ENCODE peak calls at places on chromosomes 5 and 9, in eight cellular contexts. N, Y, H, F, P, W, A and U are unnamed samples.
A peak's percentile ranks its signal among the peaks of the same experiment; 100 is the strongest.

GRCh38 chr5:7094626-7095025 is 301.3 kb upstream of the ADCY2 start:
- DNase-seq in H (peak; percentile 59), F (no peak), A (no peak), W (no peak), P (no peak), N (no peak), Y (no peak), U (no peak)

GRCh38 chr9:81559741-81560140 is 129.6 kb downstream of the TLE1 start:
- DNase-seq in A (no peak), P (peak; percentile 93), W (no peak), F (no peak), Y (no peak), H (no peak), N (no peak), U (no peak)

GRCh38 chr5:31161772-31162171 is 31.7 kb upstream of the CDH6 start:
- DNase-seq in Y (no peak), P (no peak), W (no peak), F (no peak), A (no peak), H (peak; percentile 19), N (no peak), U (no peak)

GRCh38 chr5:87029951-87030350 is 237.7 kb upstream of the RASA1 start:
- DNase-seq in F (no peak), Y (no peak), W (no peak), P (no peak), H (no peak), N (no peak), A (no peak), U (no peak)

GRCh38 chr9:16030513-16031185 is 477.8 kb downstream of the CCDC171 start:
- DNase-seq in W (no peak), Y (no peak), H (no peak), N (no peak), A (no peak), P (peak; percentile 92), F (no peak), U (no peak)

GRCh38 chr5:141958113-141958512 is at the start of gene PCDH12:
- DNase-seq in H (no peak), A (no peak), W (no peak), P (no peak), Y (no peak), N (no peak), F (no peak), U (no peak)

GRCh38 chr9:79551586-79551985 is 20.2 kb upstream of the TLE4 start:
- DNase-seq in P (no peak), N (no peak), A (no peak), F (no peak), W (no peak), H (no peak), Y (no peak), U (no peak)

GRCh38 chr5:169344629-169345028 is 43.7 kb upstream of the SLIT3 start:
- DNase-seq in H (no peak), Y (no peak), P (peak; percentile 88), N (no peak), A (no peak), F (no peak), W (no peak), U (no peak)

GRCh38 chr9:84239341-84239740 is 101.2 kb downstream of the SLC28A3 start:
- DNase-seq in F (no peak), N (no peak), Y (no peak), H (no peak), A (no peak), P (peak; percentile 16), W (no peak), U (no peak)

GRCh38 chr5:147396070-147396469 is 113.8 kb downstream of the DPYSL3 start:
- DNase-seq in H (no peak), Y (no peak), W (no peak), P (no peak), N (peak; percentile 84), F (peak; percentile 84), A (no peak), U (no peak)

GRCh38 chr9:37663926-37664325 is 13.2 kb downstream of the FRMPD1 start:
- DNase-seq in F (no peak), W (no peak), N (no peak), P (no peak), Y (no peak), H (no peak), A (no peak), U (no peak)

GRCh38 chr5:32710335-32710858 is 724 bp upstream of the NPR3 start:
- DNase-seq in Y (no peak), F (no peak), A (no peak), P (no peak), W (no peak), H (peak; percentile 12), N (no peak), U (no peak)

GRCh38 chr5:72288923-72289322 is 31.1 kb downstream of the MRPS27 start:
- DNase-seq in H (no peak), P (no peak), Y (no peak), N (no peak), A (no peak), F (no peak), W (no peak), U (no peak)

GRCh38 chr9:92608221-92609141 is 61.5 kb downstream of the IPPK start:
- DNase-seq in P (peak; percentile 43), H (no peak), W (no peak), F (no peak), Y (no peak), A (no peak), N (no peak), U (peak; percentile 76)

GRCh38 chr5:115465416-115465815 is 79.2 kb downstream of the FEM1C start:
- DNase-seq in N (no peak), A (no peak), H (no peak), F (no peak), W (no peak), Y (no peak), P (peak; percentile 32), U (no peak)

GRCh38 chr5:34469971-34470370 is 186.2 kb upstream of the RAI14 start:
- DNase-seq in P (no peak), A (no peak), H (no peak), Y (no peak), N (no peak), F (no peak), W (no peak), U (no peak)

GRCh38 chr5:27568811-27569210 is 530.4 kb upstream of the CDH9 start:
- DNase-seq in N (no peak), P (no peak), Y (no peak), A (no peak), F (no peak), W (no peak), H (no peak), U (no peak)

GRCh38 chr5:27947088-27947487 is 908.7 kb upstream of the CDH9 start:
- DNase-seq in Y (no peak), W (no peak), A (no peak), F (no peak), P (no peak), N (no peak), H (no peak), U (no peak)

GRCh38 chr9:97237311-97237786 is 70.1 kb upstream of the CCDC180 start:
- DNase-seq in Y (no peak), W (no peak), H (peak; percentile 16), P (no peak), A (no peak), N (no peak), F (no peak), U (no peak)

GRCh38 chr9:72089461-72090130 is 29.2 kb upstream of the C9orf57 start:
- DNase-seq in N (no peak), F (no peak), P (no peak), Y (no peak), W (no peak), A (no peak), H (no peak), U (no peak)

GRCh38 chr9:7366121-7366520 is 433.5 kb downstream of the DMAC1 start:
- DNase-seq in H (no peak), Y (no peak), N (no peak), P (peak; percentile 28), A (no peak), F (no peak), W (no peak), U (no peak)

GRCh38 chr5:140145818-140146522 is 20.2 kb downstream of the IGIP start:
- DNase-seq in W (peak; percentile 84), A (peak; percentile 48), Y (peak; percentile 29), H (peak; percentile 69), P (peak; percentile 73), F (peak; percentile 79), N (no peak), U (peak; percentile 80)

GRCh38 chr5:138950411-138951011 is 75.4 kb upstream of the LRRTM2 start:
- DNase-seq in A (no peak), Y (no peak), W (no peak), P (no peak), F (no peak), N (no peak), H (no peak), U (no peak)

GRCh38 chr9:134187110-134187531 is 22.8 kb upstream of the RNU6ATAC start:
- DNase-seq in N (peak; percentile 59), P (no peak), Y (no peak), H (no peak), F (peak; percentile 53), A (no peak), W (peak; percentile 39), U (peak; percentile 41)

GRCh38 chr9:107312651-107313050 is 29.6 kb downstream of the RAD23B start:
- DNase-seq in Y (no peak), W (no peak), A (no peak), N (no peak), H (no peak), P (peak; percentile 73), F (no peak), U (no peak)

GRCh38 chr9:91734371-91734981 is 215.6 kb downstream of the ROR2 start:
- DNase-seq in N (peak; percentile 91), H (peak; percentile 86), F (peak; percentile 83), P (peak; percentile 50), Y (peak; percentile 45), A (peak; percentile 60), W (peak; percentile 88), U (no peak)

GRCh38 chr9:81032030-81032572 is 657.2 kb downstream of the TLE1 start:
- DNase-seq in H (no peak), Y (no peak), N (no peak), A (no peak), W (no peak), F (no peak), P (peak; percentile 67), U (no peak)

GRCh38 chr9:107548298-107549142 is 59.0 kb upstream of the KLF4 start:
- DNase-seq in N (no peak), H (no peak), P (peak; percentile 95), W (no peak), F (no peak), Y (no peak), A (no peak), U (no peak)

GRCh38 chr9:76912631-76913275 is 6.8 kb upstream of the PRUNE2 start:
- DNase-seq in P (peak; percentile 65), Y (no peak), W (no peak), N (no peak), H (no peak), F (no peak), A (no peak), U (no peak)